ENCODE peak calls at places on chromosomes 16 and 17, in five cellular contexts. One of them, this sample, is unnamed.

GRCh38 chr17:72488542-72489272 is 367.9 kb downstream of the SOX9 start:
- DNase-seq in GM12892: no peak
- DNase-seq in upper lobe of left lung: no peak
- DNase-seq in transverse colon: no peak
- DNase-seq in spleen: peak; percentile 25
- DNase-seq in this sample: no peak

GRCh38 chr16:86517652-86518258 is 7.4 kb downstream of the FOXF1 start:
- DNase-seq in GM12892: no peak
- DNase-seq in upper lobe of left lung: peak; percentile 90
- DNase-seq in transverse colon: peak; percentile 64
- DNase-seq in spleen: no peak
- DNase-seq in this sample: no peak

GRCh38 chr16:85327731-85328664 is 215.7 kb upstream of the CIBAR2 start:
- DNase-seq in GM12892: no peak
- DNase-seq in upper lobe of left lung: no peak
- DNase-seq in transverse colon: no peak
- DNase-seq in spleen: no peak
- DNase-seq in this sample: no peak

GRCh38 chr16:13909872-13910303 is 10.1 kb upstream of the ERCC4 start:
- DNase-seq in GM12892: no peak
- DNase-seq in upper lobe of left lung: no peak
- DNase-seq in transverse colon: no peak
- DNase-seq in spleen: no peak
- DNase-seq in this sample: no peak

GRCh38 chr17:3730881-3731429 is 7.3 kb downstream of the HASPIN start:
- DNase-seq in GM12892: no peak
- DNase-seq in upper lobe of left lung: no peak
- DNase-seq in transverse colon: no peak
- DNase-seq in spleen: no peak
- DNase-seq in this sample: no peak

GRCh38 chr17:57048096-57048495 is 37.0 kb upstream of the AKAP1 start:
- DNase-seq in GM12892: no peak
- DNase-seq in upper lobe of left lung: no peak
- DNase-seq in transverse colon: no peak
- DNase-seq in spleen: no peak
- DNase-seq in this sample: no peak

GRCh38 chr17:79027925-79028491 is 4.0 kb downstream of the C1QTNF1 start:
- DNase-seq in GM12892: peak; percentile 15
- DNase-seq in upper lobe of left lung: peak; percentile 76
- DNase-seq in transverse colon: no peak
- DNase-seq in spleen: no peak
- DNase-seq in this sample: no peak

GRCh38 chr16:73871076-73871475 is 425.5 kb upstream of the PSMD7 start:
- DNase-seq in GM12892: no peak
- DNase-seq in upper lobe of left lung: no peak
- DNase-seq in transverse colon: no peak
- DNase-seq in spleen: no peak
- DNase-seq in this sample: no peak

GRCh38 chr16:61678182-61678581 is 358.1 kb downstream of the CDH8 start:
- DNase-seq in GM12892: no peak
- DNase-seq in upper lobe of left lung: no peak
- DNase-seq in transverse colon: no peak
- DNase-seq in spleen: no peak
- DNase-seq in this sample: no peak

GRCh38 chr16:27264151-27264550 is 4.4 kb downstream of the NSMCE1 start:
- DNase-seq in GM12892: no peak
- DNase-seq in upper lobe of left lung: no peak
- DNase-seq in transverse colon: no peak
- DNase-seq in spleen: no peak
- DNase-seq in this sample: no peak

GRCh38 chr16:86222541-86222940 is 287.8 kb upstream of the FOXF1 start:
- DNase-seq in GM12892: no peak
- DNase-seq in upper lobe of left lung: no peak
- DNase-seq in transverse colon: no peak
- DNase-seq in spleen: peak; percentile 15
- DNase-seq in this sample: no peak

GRCh38 chr16:14300631-14301149 is 229.6 kb downstream of the MRTFB start:
- DNase-seq in GM12892: peak; percentile 40
- DNase-seq in upper lobe of left lung: no peak
- DNase-seq in transverse colon: peak; percentile 69
- DNase-seq in spleen: peak; percentile 79
- DNase-seq in this sample: no peak

GRCh38 chr16:72997141-72997542 is 50.8 kb downstream of the ZFHX3 start:
- DNase-seq in GM12892: no peak
- DNase-seq in upper lobe of left lung: no peak
- DNase-seq in transverse colon: no peak
- DNase-seq in spleen: no peak
- DNase-seq in this sample: no peak

GRCh38 chr16:67544329-67544841 is 15.8 kb downstream of the RIPOR1 start:
- DNase-seq in GM12892: peak; percentile 5
- DNase-seq in upper lobe of left lung: no peak
- DNase-seq in transverse colon: no peak
- DNase-seq in spleen: peak; percentile 79
- DNase-seq in this sample: no peak

GRCh38 chr16:29158031-29158430 is 173.2 kb downstream of the LAT start:
- DNase-seq in GM12892: no peak
- DNase-seq in upper lobe of left lung: peak; percentile 47
- DNase-seq in transverse colon: no peak
- DNase-seq in spleen: no peak
- DNase-seq in this sample: no peak

GRCh38 chr16:70689970-70690905 is 4.4 kb upstream of the MTSS2 start:
- DNase-seq in GM12892: no peak
- DNase-seq in upper lobe of left lung: peak; percentile 69
- DNase-seq in transverse colon: peak; percentile 65
- DNase-seq in spleen: no peak
- DNase-seq in this sample: no peak

GRCh38 chr17:39538875-39539274 is 68.8 kb downstream of the NEUROD2 start:
- DNase-seq in GM12892: no peak
- DNase-seq in upper lobe of left lung: no peak
- DNase-seq in transverse colon: no peak
- DNase-seq in spleen: no peak
- DNase-seq in this sample: no peak

GRCh38 chr16:89961920-89962319 is 13.4 kb downstream of the DEF8 start:
- DNase-seq in GM12892: no peak
- DNase-seq in upper lobe of left lung: no peak
- DNase-seq in transverse colon: no peak
- DNase-seq in spleen: no peak
- DNase-seq in this sample: no peak
- TF ChIP-seq POLR2A in GM12892: no peak
- TF ChIP-seq POLR2A in upper lobe of left lung: no peak
- TF ChIP-seq POLR2A in transverse colon: no peak
- TF ChIP-seq POLR2A in spleen: no peak
- TF ChIP-seq POLR2A in this sample: no peak

GRCh38 chr17:41806685-41807445 is 4.9 kb downstream of the P3H4 start:
- DNase-seq in GM12892: no peak
- DNase-seq in upper lobe of left lung: no peak
- DNase-seq in transverse colon: peak; percentile 73
- DNase-seq in spleen: no peak
- DNase-seq in this sample: no peak
- TF ChIP-seq POLR2AphosphoS5 in GM12892: no peak
- TF ChIP-seq POLR2AphosphoS5 in upper lobe of left lung: no peak
- TF ChIP-seq POLR2AphosphoS5 in transverse colon: peak; percentile 39
- TF ChIP-seq POLR2AphosphoS5 in spleen: no peak
- TF ChIP-seq POLR2AphosphoS5 in this sample: no peak

GRCh38 chr16:89657442-89658220 is at the start of the genes CHMP1A and SPATA33:
- DNase-seq in GM12892: peak; percentile 96
- DNase-seq in upper lobe of left lung: peak; percentile 98
- DNase-seq in transverse colon: peak; percentile 92
- DNase-seq in spleen: peak; percentile 96
- DNase-seq in this sample: peak; percentile 98
- TF ChIP-seq POLR2A in GM12892: peak; percentile 92
- TF ChIP-seq POLR2A in upper lobe of left lung: no peak
- TF ChIP-seq POLR2A in transverse colon: peak; percentile 80
- TF ChIP-seq POLR2A in spleen: peak; percentile 63
- TF ChIP-seq POLR2A in this sample: peak; percentile 79

DNA sequence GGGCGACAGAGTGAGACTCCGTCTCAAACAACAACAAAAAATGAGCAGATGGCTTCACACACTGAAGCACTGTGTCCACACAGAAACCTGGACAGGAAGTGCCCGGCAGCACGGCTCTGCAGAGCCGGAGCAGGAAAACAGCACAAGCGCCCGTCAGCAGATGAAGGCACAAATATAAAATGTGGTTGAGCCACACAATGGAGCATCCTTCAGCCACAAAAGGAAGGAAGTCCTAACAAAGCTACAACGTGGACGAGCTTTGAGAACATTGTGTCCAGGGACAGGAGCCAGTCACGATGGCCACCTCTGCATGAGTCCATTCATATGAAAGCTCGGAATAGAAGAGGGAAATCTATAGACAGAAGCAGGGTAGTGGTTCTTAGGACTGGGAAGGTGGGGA is 15.7 kb downstream of the RHBDF2 start:
- DNase-seq in GM12892: no peak
- DNase-seq in upper lobe of left lung: no peak
- DNase-seq in transverse colon: peak; percentile 22
- DNase-seq in spleen: no peak
- DNase-seq in this sample: no peak
- TF ChIP-seq POLR2AphosphoS5 in GM12892: no peak
- TF ChIP-seq POLR2AphosphoS5 in upper lobe of left lung: peak; percentile 77
- TF ChIP-seq POLR2AphosphoS5 in transverse colon: peak; percentile 38
- TF ChIP-seq POLR2AphosphoS5 in spleen: peak; percentile 71
- TF ChIP-seq POLR2AphosphoS5 in this sample: no peak

GRCh38 chr17:17280613-17281549 is at the start of gene COPS3:
- DNase-seq in GM12892: peak; percentile 88
- DNase-seq in upper lobe of left lung: peak; percentile 97
- DNase-seq in transverse colon: peak; percentile 98
- DNase-seq in spleen: peak; percentile 99
- DNase-seq in this sample: peak; percentile 84
- TF ChIP-seq POLR2A in GM12892: peak; percentile 94
- TF ChIP-seq POLR2A in upper lobe of left lung: no peak
- TF ChIP-seq POLR2A in transverse colon: peak; percentile 74
- TF ChIP-seq POLR2A in spleen: no peak
- TF ChIP-seq POLR2A in this sample: peak; percentile 83

DNA sequence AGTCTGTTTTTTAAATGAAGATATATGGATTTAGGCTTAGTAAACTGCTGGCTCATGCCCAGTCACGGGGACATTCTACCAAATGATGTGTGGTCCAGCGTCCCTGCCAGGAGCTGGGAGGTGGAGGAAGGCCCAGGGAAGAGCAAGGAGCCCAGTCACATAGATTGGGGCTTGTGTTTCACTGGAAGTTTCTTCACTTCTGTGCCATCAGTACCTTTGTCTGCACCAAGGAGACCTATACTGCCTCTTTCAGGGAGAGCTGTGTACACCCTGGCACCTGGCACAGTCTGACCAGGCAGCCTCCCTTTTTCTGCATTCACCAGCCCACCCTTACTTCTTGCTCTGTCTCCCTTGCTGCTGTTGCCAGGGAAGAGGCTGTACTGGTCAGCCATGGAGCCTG is 32.6 kb upstream of the ERN1 start:
- DNase-seq in GM12892: no peak
- DNase-seq in upper lobe of left lung: no peak
- DNase-seq in transverse colon: no peak
- DNase-seq in spleen: no peak
- DNase-seq in this sample: no peak
- TF ChIP-seq POLR2AphosphoS5 in GM12892: no peak
- TF ChIP-seq POLR2AphosphoS5 in upper lobe of left lung: no peak
- TF ChIP-seq POLR2AphosphoS5 in transverse colon: no peak
- TF ChIP-seq POLR2AphosphoS5 in spleen: no peak
- TF ChIP-seq POLR2AphosphoS5 in this sample: no peak

DNA sequence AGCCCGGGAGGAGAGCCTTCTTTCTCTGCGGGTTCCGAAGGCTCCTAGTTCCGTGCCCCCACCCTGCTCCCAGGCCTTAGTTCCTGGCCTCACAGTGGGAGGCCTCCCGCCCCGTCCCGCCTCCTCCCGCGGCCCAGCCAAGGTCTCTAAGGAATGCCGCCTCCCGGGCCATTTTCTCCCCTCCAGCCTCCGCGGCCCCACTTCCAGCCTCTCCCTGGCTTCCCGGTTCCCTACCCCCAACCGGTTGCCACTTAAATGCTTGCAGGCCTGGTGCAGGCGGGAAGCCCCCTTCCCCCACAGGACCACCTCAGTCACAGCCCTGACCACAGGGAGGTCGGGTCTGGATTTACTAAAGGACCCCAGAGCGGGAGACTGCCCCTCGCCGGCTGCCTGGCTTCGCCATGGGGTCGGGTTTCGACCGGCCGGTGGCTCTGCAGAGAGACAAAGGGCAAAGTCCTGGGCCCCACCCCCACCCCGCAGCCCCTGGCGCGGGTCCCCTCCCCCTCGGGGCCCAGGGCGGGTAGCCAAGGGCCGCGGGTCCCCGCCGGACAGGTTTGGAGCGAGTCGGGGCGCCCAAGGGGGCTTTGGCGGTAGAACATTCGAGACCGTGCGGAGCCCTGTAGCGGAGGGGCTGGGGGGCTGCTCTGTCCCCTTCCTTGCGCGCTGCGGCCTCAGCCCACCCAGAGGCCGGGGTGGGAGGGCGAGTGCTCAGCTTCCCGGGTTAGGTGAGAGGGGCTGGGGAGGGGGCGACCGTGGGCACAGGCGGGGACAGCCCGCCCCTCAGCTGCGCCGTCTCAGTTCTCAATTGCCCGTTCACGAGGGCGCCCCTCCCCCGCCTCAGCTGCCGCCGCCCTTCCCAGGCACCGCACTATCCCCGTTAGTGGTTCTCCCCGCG is 16.4 kb downstream of the IGF2BP1 start:
- DNase-seq in GM12892: no peak
- DNase-seq in upper lobe of left lung: peak; percentile 65
- DNase-seq in transverse colon: no peak
- DNase-seq in spleen: no peak
- DNase-seq in this sample: no peak
- TF ChIP-seq POLR2A in GM12892: no peak
- TF ChIP-seq POLR2A in upper lobe of left lung: no peak
- TF ChIP-seq POLR2A in transverse colon: no peak
- TF ChIP-seq POLR2A in spleen: no peak
- TF ChIP-seq POLR2A in this sample: no peak

DNA sequence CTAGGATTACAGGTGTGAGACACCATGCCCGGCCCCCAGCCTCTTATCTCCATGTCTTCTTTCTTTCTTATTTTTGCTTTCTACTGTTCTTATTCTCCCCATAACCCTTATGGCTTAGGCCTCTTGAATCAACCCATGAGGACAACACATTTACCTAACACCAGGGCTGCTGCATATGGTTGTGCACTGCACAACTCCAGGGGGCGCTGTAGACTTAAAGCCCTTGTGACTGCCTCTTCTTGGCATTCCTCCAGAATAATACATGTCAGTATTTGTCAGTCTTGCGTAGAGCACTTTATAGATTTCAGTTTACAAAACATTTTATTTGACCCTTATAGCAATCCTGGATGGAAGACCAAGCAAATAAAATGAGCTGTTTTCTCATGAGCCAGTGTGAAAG is 225.0 kb upstream of the SALL1 start:
- DNase-seq in GM12892: no peak
- DNase-seq in upper lobe of left lung: no peak
- DNase-seq in transverse colon: no peak
- DNase-seq in spleen: no peak
- DNase-seq in this sample: no peak
- TF ChIP-seq POLR2AphosphoS5 in GM12892: no peak
- TF ChIP-seq POLR2AphosphoS5 in upper lobe of left lung: no peak
- TF ChIP-seq POLR2AphosphoS5 in transverse colon: no peak
- TF ChIP-seq POLR2AphosphoS5 in spleen: no peak
- TF ChIP-seq POLR2AphosphoS5 in this sample: no peak

This sample was measured in GM12891.